ENCODE peak calls at places on chromosomes 1 and 21, in eight cellular contexts. H is A549, T is H9, Y is foreskin fibroblast, A is MM.1S, G is transverse colon, J is RWPE2, C is HFFc6. P is an unnamed sample.

GRCh38 chr1:101316276-101316675 is 79.5 kb downstream of the S1PR1 start:
- DNase-seq in H (no peak), T (no peak), Y (no peak), A (no peak), G (no peak), J (no peak), C (no peak), P (no peak)

GRCh38 chr1:45954401-45954847 is 151.0 kb downstream of the MAST2 start:
- DNase-seq in H (peak; percentile 74), T (no peak), Y (peak; percentile 75), A (no peak), G (no peak), J (no peak), C (peak; percentile 64), P (no peak)

GRCh38 chr1:113201560-113201959 is 128.6 kb downstream of the LRIG2 start:
- DNase-seq in H (no peak), T (no peak), Y (no peak), A (no peak), G (no peak), J (no peak), C (no peak), P (no peak)

GRCh38 chr1:22753396-22754083 is 42.9 kb downstream of the EPHB2 start:
- DNase-seq in H (no peak), T (no peak), Y (peak; percentile 90), A (no peak), G (no peak), J (no peak), C (peak; percentile 67), P (no peak)

GRCh38 chr21:34938079-34938764 is 110.9 kb downstream of the RUNX1 start:
- DNase-seq in H (no peak), T (no peak), Y (no peak), A (no peak), G (no peak), J (no peak), C (no peak), P (no peak)

GRCh38 chr1:228018125-228018398 is 11.3 kb downstream of the WNT3A start:
- DNase-seq in H (no peak), T (no peak), Y (no peak), A (no peak), G (no peak), J (no peak), C (no peak), P (peak; percentile 79)

GRCh38 chr1:75373542-75374159 is 237.3 kb downstream of the SLC44A5 start:
- DNase-seq in H (no peak), T (no peak), Y (no peak), A (no peak), G (no peak), J (no peak), C (no peak), P (no peak)

GRCh38 chr21:32592929-32593502 is 7.7 kb upstream of the TCP10L start:
- DNase-seq in H (no peak), T (no peak), Y (no peak), A (no peak), G (no peak), J (no peak), C (no peak), P (peak; percentile 43)

GRCh38 chr1:231781887-231782286 is 155.3 kb downstream of the DISC1 start:
- DNase-seq in H (no peak), T (no peak), Y (no peak), A (no peak), G (no peak), J (no peak), C (no peak), P (no peak)

GRCh38 chr1:55827350-55827749 is 612.2 kb upstream of the USP24 start:
- DNase-seq in H (peak; percentile 18), T (no peak), Y (peak; percentile 95), A (no peak), G (no peak), J (no peak), C (peak; percentile 94), P (no peak)

GRCh38 chr21:44844256-44844655 is 26.4 kb upstream of the SUMO3 start:
- DNase-seq in H (no peak), T (peak; percentile 63), Y (no peak), A (no peak), G (no peak), J (no peak), C (no peak), P (no peak)

GRCh38 chr1:11046625-11047365 is at the start of gene MASP2:
- DNase-seq in H (no peak), T (no peak), Y (no peak), A (no peak), G (no peak), J (no peak), C (no peak), P (no peak)

GRCh38 chr1:207702317-207702716 is 49.5 kb upstream of the CD46 start:
- DNase-seq in H (no peak), T (no peak), Y (peak; percentile 60), A (no peak), G (no peak), J (no peak), C (no peak), P (no peak)

GRCh38 chr1:207698822-207699483 is 52.9 kb upstream of the CD46 start:
- DNase-seq in H (peak; percentile 81), T (peak; percentile 74), Y (peak; percentile 47), A (peak; percentile 72), G (peak; percentile 42), J (no peak), C (peak; percentile 73), P (no peak)

GRCh38 chr1:207703712-207704111 is 48.1 kb upstream of the CD46 start:
- DNase-seq in H (no peak), T (no peak), Y (no peak), A (no peak), G (no peak), J (no peak), C (no peak), P (no peak)
- TF ChIP-seq CTCF in H (no peak), T (no peak), Y (no peak), A (no peak), G (no peak), J (no peak), C (no peak), P (no peak)

DNA sequence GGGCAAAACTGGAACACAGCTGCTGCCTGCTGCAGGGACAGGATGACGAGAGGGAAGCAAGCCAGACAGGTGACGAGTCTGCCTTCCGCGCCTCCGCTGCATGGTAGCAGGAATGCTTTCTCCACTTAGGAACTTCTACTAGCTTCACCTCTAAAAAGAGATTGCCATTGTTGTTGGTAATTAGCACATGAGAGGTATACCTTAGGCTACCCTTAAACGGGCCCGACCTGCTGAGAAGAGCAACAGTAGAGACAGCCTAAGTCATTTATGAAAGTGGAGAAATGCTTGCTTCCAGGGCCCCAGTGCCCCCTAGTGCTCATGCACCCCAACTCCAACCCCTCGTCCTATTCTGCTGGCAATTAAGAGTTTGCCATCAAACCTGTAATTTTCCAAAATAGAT is 96.9 kb upstream of the AKT3 start:
- DNase-seq in H (peak; percentile 45), T (peak; percentile 76), Y (no peak), A (no peak), G (no peak), J (no peak), C (no peak), P (no peak)
- TF ChIP-seq CTCF in H (peak; percentile 42), T (peak; percentile 89), Y (peak; percentile 33), A (peak; percentile 20), G (peak; percentile 16), J (peak; percentile 11), C (peak; percentile 78), P (peak; percentile 60)

DNA sequence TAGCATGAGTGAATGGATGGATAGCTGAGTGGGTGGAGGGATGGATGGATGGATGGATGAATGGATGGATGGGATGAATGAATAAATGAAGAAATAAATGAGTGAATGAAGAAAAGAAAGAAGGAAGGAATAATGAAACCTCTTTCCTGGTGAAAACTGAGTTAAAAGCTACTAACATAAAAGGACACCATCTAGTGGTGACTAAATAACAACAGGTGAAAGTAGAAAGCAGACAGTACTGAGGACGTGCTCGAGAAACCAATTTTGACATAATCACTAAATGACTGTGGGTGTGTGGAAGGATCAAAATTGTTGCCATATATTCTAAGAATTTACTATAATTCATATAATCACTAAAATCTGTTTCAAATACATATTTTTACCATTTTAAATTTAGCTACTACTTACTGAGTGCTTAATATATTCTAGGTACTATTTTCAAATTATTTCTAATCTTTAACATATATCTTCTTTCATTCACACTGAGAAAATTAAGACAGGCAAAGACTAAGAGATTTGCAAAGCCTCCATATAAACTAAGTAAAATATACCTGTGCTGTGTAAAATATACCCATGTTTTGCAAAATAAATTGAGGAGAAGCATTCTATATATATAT is 522.9 kb downstream of the LRRIQ3 start:
- DNase-seq in H (peak; percentile 1), T (no peak), Y (no peak), A (peak; percentile 11), G (no peak), J (no peak), C (no peak), P (no peak)
- TF ChIP-seq CTCF in H (peak; percentile 37), T (peak; percentile 73), Y (peak; percentile 36), A (peak; percentile 58), G (peak; percentile 51), J (peak; percentile 72), C (peak; percentile 74), P (peak; percentile 81)

DNA sequence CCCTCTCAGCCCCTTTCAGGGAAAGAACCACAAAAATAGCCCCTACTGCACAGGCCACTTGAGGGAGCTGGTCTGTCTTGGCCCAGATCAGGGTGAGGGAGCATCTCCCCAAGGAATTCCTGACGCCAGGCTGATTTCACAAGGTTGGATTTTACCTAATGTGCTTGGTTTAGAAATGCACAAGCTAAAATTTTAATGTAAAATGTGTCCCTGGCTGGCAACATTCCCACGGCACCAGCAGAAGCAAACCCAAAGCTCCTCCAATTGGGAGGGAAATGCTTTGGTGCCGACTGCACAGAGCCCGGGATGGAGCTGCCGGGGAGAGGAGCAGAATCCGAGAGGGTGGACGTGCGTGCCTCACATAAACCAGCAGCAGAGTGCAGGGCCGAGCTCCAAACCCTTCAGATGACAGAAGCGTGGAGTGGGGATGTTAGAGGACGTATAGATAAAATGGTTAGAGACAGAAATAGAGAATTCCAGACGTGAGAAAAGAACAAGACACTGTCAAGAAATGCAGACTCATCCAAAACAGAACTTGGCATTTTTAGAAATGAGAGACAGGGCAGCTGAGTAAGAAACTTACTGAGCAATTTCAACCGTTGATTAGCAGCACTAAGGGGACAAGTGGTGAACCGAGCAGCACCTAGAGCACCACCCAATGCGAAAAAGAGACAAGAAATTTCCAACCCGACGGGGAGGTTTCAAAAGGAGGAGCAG is 41.6 kb upstream of the TMEM52 start:
- DNase-seq in H (no peak), T (no peak), Y (peak; percentile 2), A (no peak), G (no peak), J (no peak), C (no peak), P (no peak)
- TF ChIP-seq CTCF in H (no peak), T (no peak), Y (no peak), A (no peak), G (no peak), J (no peak), C (no peak), P (no peak)

GRCh38 chr1:197083474-197083873 is 16.4 kb upstream of the F13B start:
- DNase-seq in H (no peak), T (no peak), Y (no peak), A (no peak), G (no peak), J (no peak), C (no peak), P (no peak)
- TF ChIP-seq CTCF in H (no peak), T (no peak), Y (no peak), A (no peak), G (no peak), J (no peak), C (no peak), P (no peak)

P was measured in chondrocyte.